ENCODE peak calls at places on chromosomes 7 and 10, in six cellular contexts. H, C, P, T, Y and A are unnamed samples.

GRCh38 chr10:92876509-92877036 is 28.3 kb downstream of the EXOC6 start:
- DNase-seq in H (no peak), C (no peak), P (no peak), T (no peak), Y (no peak), A (no peak)

GRCh38 chr7:157786375-157787274 is 449.8 kb downstream of the DNAJB6 start:
- DNase-seq in H (no peak), C (peak), P (no peak), T (no peak), Y (no peak), A (no peak)

GRCh38 chr7:5625938-5626337 is 155.5 kb downstream of the RNF216 start:
- DNase-seq in H (no peak), C (no peak), P (peak), T (no peak), Y (no peak), A (no peak)

GRCh38 chr7:117673839-117674238 is 194.0 kb downstream of the CFTR start:
- DNase-seq in H (no peak), C (no peak), P (no peak), T (no peak), Y (no peak), A (no peak)

GRCh38 chr7:24713039-24713793 is 44.0 kb downstream of the GSDME start:
- DNase-seq in H (no peak), C (no peak), P (no peak), T (no peak), Y (no peak), A (no peak)

GRCh38 chr7:101075646-101076045 is 9.6 kb upstream of the TRIM56 start:
- DNase-seq in H (no peak), C (no peak), P (no peak), T (no peak), Y (no peak), A (peak)

GRCh38 chr7:102277901-102278300 is 8.8 kb upstream of the SH2B2 start:
- DNase-seq in H (no peak), C (no peak), P (no peak), T (no peak), Y (no peak), A (no peak)

GRCh38 chr10:55224007-55224781 is 423.2 kb upstream of the PCDH15 start:
- DNase-seq in H (no peak), C (no peak), P (no peak), T (no peak), Y (no peak), A (no peak)

GRCh38 chr7:25025218-25025671 is 45.3 kb upstream of the OSBPL3 start:
- DNase-seq in H (no peak), C (no peak), P (peak), T (no peak), Y (no peak), A (no peak)

GRCh38 chr10:91691981-91692380 is 59.1 kb upstream of the PPP1R3C start:
- DNase-seq in H (no peak), C (no peak), P (no peak), T (no peak), Y (no peak), A (no peak)

GRCh38 chr10:80462277-80462985 is 8.3 kb downstream of the TSPAN14 start:
- DNase-seq in H (no peak), C (no peak), P (no peak), T (no peak), Y (peak), A (peak)

GRCh38 chr10:76393875-76394706 is 962.7 kb downstream of the LRMDA start:
- DNase-seq in H (no peak), C (no peak), P (no peak), T (no peak), Y (peak), A (peak)

GRCh38 chr10:78041170-78042057 is 7.8 kb downstream of the RPS24 start:
- DNase-seq in H (no peak), C (no peak), P (no peak), T (no peak), Y (no peak), A (no peak)

GRCh38 chr7:31065840-31066239 is 13.7 kb downstream of the ADCYAP1R1 start:
- DNase-seq in H (no peak), C (peak), P (no peak), T (no peak), Y (no peak), A (no peak)

GRCh38 chr10:442209-442608 is 247.3 kb downstream of the DIP2C start:
- DNase-seq in H (no peak), C (no peak), P (no peak), T (no peak), Y (no peak), A (no peak)

GRCh38 chr10:27661511-27662286 is 83.9 kb downstream of the MKX start:
- DNase-seq in H (no peak), C (no peak), P (no peak), T (no peak), Y (no peak), A (no peak)

GRCh38 chr7:76063525-76063924 is 15.6 kb downstream of the MDH2 start:
- DNase-seq in H (no peak), C (peak), P (no peak), T (peak), Y (peak), A (peak)

GRCh38 chr10:95525033-95525418 is 36.1 kb downstream of the SORBS1 start:
- DNase-seq in H (no peak), C (no peak), P (no peak), T (no peak), Y (no peak), A (no peak)

GRCh38 chr7:67408109-67408508 is 411.5 kb downstream of the TYW1 start:
- DNase-seq in H (no peak), C (no peak), P (no peak), T (no peak), Y (peak), A (no peak)

GRCh38 chr7:155791214-155791737 is 21.0 kb downstream of the SHH start:
- DNase-seq in H (no peak), C (no peak), P (no peak), T (no peak), Y (no peak), A (no peak)

GRCh38 chr10:97549587-97550322 is 22.8 kb upstream of the ANKRD2 start:
- DNase-seq in H (no peak), C (no peak), P (no peak), T (peak), Y (peak), A (peak)

GRCh38 chr7:139696547-139696946 is 81.3 kb downstream of the HIPK2 start:
- DNase-seq in H (no peak), C (no peak), P (no peak), T (no peak), Y (no peak), A (no peak)

GRCh38 chr7:99129001-99129400 is 14.9 kb downstream of the SMURF1 start:
- DNase-seq in H (no peak), C (no peak), P (no peak), T (no peak), Y (no peak), A (no peak)

GRCh38 chr10:105733919-105734318 is 1092.8 kb downstream of the SORCS3 start:
- DNase-seq in H (peak), C (no peak), P (no peak), T (no peak), Y (no peak), A (no peak)

GRCh38 chr7:7221602-7222038 is 39.3 kb downstream of the C1GALT1 start:
- DNase-seq in H (no peak), C (no peak), P (peak), T (peak), Y (no peak), A (no peak)

DNA sequence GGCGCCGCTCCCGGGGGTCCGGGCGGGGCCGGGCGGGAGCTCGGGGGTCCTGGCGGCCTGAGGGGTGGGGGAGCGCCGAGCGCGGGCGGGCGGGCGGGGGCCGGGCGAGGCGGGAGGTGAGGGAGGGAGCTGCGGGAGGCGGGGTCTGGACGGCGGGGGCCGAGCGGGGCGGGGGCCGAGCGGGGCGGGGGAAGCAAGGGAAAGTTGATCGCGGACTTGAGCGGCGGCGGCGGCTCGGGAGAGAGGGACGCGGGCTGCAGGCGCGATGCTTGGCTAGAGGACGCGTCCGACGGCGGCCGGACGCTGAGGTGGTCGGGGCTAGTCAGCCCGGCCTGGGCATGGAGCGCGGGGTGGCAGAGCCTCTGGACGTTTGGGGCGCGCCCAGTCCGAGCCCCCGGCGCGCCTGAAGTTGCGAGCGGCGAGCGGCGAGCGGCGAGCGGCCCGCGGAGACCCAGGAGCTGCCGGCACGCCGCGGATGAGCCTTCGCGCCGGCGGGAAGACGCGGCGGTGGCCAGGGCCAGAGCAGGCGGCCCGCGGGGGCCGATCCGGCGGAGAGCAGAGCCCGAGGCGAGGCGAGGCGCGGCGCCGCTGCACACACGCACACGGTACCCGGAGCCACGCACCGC is at the start of gene CDH23:
- DNase-seq in H (peak), C (peak), P (no peak), T (peak), Y (peak), A (peak)
- H3K4me3 ChIP-seq in H (peak), C (peak), P (no peak), T (peak), Y (no peak), A (peak)

GRCh38 chr7:44565795-44566559 is 7.7 kb downstream of the DDX56 start:
- DNase-seq in H (no peak), C (no peak), P (no peak), T (no peak), Y (no peak), A (no peak)
- TF ChIP-seq CTCF in H (no peak), C (no peak), P (no peak), T (no peak), Y (no peak), A (no peak)

DNA sequence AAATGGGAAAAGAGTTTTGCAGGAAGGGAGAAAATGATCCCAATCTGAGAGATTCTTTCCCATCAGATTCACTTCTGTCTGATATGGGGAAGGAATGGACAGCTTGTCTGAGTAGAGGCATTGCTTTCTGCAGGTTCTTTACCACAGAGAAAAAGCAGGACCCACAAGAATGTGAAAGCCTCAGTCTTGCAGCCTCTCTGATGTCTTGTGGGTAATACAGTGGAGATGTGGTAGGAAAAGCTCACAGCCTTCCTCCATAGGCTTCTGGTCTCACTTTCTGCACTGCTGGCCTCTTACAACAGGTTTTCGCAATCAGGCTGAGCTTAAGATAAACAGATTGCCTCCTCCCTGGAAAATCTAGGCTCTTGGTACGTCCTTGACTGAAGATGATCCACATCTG is 551 bp downstream of the IFIT1 start:
- DNase-seq in H (no peak), C (no peak), P (peak), T (no peak), Y (no peak), A (no peak)
- H3K4me3 ChIP-seq in H (peak), C (peak), P (peak), T (peak), Y (peak), A (peak)

GRCh38 chr10:42836771-42837468 is 54.3 kb downstream of the BMS1 start:
- DNase-seq in H (peak), C (no peak), P (no peak), T (no peak), Y (peak), A (peak)
- TF ChIP-seq CTCF in H (no peak), C (no peak), P (peak), T (no peak), Y (no peak), A (no peak)

DNA sequence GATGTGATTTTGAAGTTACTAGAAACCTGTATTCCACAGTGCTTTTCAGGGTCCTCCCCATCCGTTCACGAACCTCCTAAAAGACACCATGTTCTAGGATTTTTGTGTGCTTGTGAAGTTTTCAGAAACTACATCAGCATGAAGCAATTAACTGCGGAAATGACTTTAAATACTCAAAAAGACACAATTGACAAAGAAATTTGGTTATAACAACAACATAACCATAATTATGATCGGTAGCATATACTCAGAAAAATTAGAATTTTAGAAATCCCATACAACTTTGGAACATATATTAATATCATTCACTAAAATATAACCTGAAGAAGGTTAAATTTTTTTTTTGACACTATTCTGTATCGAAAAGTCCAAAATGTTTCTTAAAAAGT is 43.8 kb upstream of the FAM20C start:
- DNase-seq in H (no peak), C (no peak), P (no peak), T (no peak), Y (no peak), A (no peak)
- H3K4me3 ChIP-seq in H (peak), C (peak), P (peak), T (peak), Y (peak), A (peak)

GRCh38 chr7:2154121-2154520 is 78.6 kb downstream of the MAD1L1 start:
- DNase-seq in H (no peak), C (no peak), P (no peak), T (no peak), Y (no peak), A (no peak)
- TF ChIP-seq CTCF in H (no peak), C (no peak), P (peak), T (peak), Y (no peak), A (no peak)

DNA sequence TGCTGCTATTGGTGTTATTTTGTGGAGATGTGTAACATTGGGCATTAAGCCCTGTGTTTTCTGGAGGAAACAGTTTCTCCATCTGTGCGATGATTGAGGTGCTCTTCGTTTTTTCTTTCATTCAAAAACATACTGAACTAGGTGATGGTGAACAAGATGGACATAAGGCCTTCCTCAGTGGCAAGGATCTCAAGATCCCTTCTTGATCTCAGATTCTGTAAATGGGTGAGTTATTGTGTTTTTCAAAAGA is 759 bp upstream of the ELAPOR2 start:
- DNase-seq in H (no peak), C (no peak), P (no peak), T (no peak), Y (no peak), A (no peak)
- H3K4me3 ChIP-seq in H (peak), C (no peak), P (no peak), T (peak), Y (no peak), A (no peak)

GRCh38 chr10:71268247-71268691 is 50.8 kb upstream of the SLC29A3 start:
- DNase-seq in H (no peak), C (no peak), P (no peak), T (peak), Y (no peak), A (peak)
- TF ChIP-seq CTCF in H (no peak), C (peak), P (peak), T (peak), Y (no peak), A (peak)

GRCh38 chr10:101394522-101395133 is 40.7 kb downstream of the BTRC start:
- DNase-seq in H (no peak), C (no peak), P (no peak), T (no peak), Y (no peak), A (no peak)
- H3K4me3 ChIP-seq in H (no peak), C (no peak), P (no peak), T (no peak), Y (no peak), A (no peak)

GRCh38 chr10:75294866-75295692 is 59.3 kb upstream of the COMTD1 start:
- DNase-seq in H (peak), C (peak), P (peak), T (peak), Y (peak), A (peak)

GRCh38 chr10:75294031-75294437 is 58.3 kb upstream of the COMTD1 start:
- DNase-seq in H (no peak), C (no peak), P (no peak), T (no peak), Y (peak), A (no peak)

GRCh38 chr10:75295901-75296441 is 60.2 kb upstream of the COMTD1 start:
- DNase-seq in H (peak), C (no peak), P (no peak), T (no peak), Y (no peak), A (no peak)

GRCh38 chr10:75293456-75293840 is 57.7 kb upstream of the COMTD1 start:
- DNase-seq in H (no peak), C (no peak), P (no peak), T (no peak), Y (no peak), A (no peak)

DNA sequence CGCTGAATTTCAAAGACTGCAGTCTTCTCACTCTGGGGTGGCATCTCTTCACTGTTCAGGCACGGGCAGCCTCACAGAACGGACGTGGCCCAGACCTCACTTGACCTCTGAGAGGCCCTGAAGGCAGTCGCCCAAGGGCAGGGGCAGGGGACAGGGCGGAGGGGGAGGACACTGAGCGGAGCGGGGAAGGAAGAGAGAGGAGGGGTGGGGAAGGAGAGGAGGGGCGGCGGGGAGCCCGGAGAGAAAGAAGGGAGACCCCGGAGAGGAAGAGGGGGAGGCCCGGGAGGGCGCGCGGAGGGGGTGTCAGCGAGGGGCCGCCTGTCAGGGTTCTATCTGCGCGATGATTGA is 58.7 kb upstream of the COMTD1 start:
- DNase-seq in H (peak), C (peak), P (no peak), T (no peak), Y (peak), A (peak)
- TF ChIP-seq CTCF in H (no peak), C (no peak), P (no peak), T (no peak), Y (no peak), A (no peak)